ENCODE peak calls at places on chromosomes 4 and X, in seven cellular contexts. B, V, Q, P, J, E and N are unnamed samples.

GRCh38 chr4:173835863-173836262 is 305.8 kb upstream of the HAND2 start:
- DNase-seq in B (no peak), V (no peak), Q (peak), P (peak), J (peak), E (no peak), N (no peak)

GRCh38 chrX:130139474-130140201 is 26.0 kb downstream of the AIFM1 start:
- DNase-seq in B (no peak), V (no peak), Q (no peak), P (no peak), J (no peak), E (no peak), N (no peak)

GRCh38 chr4:53671757-53672156 is 80.5 kb upstream of the LNX1 start:
- DNase-seq in B (no peak), V (no peak), Q (no peak), P (no peak), J (no peak), E (no peak), N (no peak)

GRCh38 chr4:160193787-160194186 is 1090.9 kb downstream of the RAPGEF2 start:
- DNase-seq in B (no peak), V (no peak), Q (no peak), P (no peak), J (no peak), E (no peak), N (no peak)

GRCh38 chr4:3304831-3305609 is 12.2 kb downstream of the RGS12 start:
- DNase-seq in B (no peak), V (no peak), Q (no peak), P (no peak), J (no peak), E (no peak), N (no peak)

GRCh38 chrX:76148753-76149152 is 24.1 kb upstream of the PBDC1 start:
- DNase-seq in B (no peak), V (peak), Q (no peak), P (peak), J (no peak), E (peak), N (no peak)

GRCh38 chr4:91064157-91064853 is 937.1 kb downstream of the CCSER1 start:
- DNase-seq in B (no peak), V (no peak), Q (peak), P (peak), J (no peak), E (no peak), N (no peak)

GRCh38 chr4:26995316-26995715 is 134.7 kb downstream of the STIM2 start:
- DNase-seq in B (no peak), V (no peak), Q (no peak), P (no peak), J (no peak), E (no peak), N (no peak)

GRCh38 chr4:185730849-185731608 is 81.0 kb downstream of the SORBS2 start:
- DNase-seq in B (no peak), V (no peak), Q (no peak), P (no peak), J (no peak), E (no peak), N (no peak)

GRCh38 chrX:47234583-47234982 is 1.8 kb downstream of the USP11 start:
- DNase-seq in B (no peak), V (no peak), Q (no peak), P (no peak), J (no peak), E (no peak), N (no peak)

GRCh38 chrX:123884809-123885408 is 25.1 kb downstream of the XIAP start:
- DNase-seq in B (no peak), V (peak), Q (peak), P (peak), J (no peak), E (no peak), N (no peak)

GRCh38 chrX:78548012-78548411 is 111.1 kb downstream of the RTL3 start:
- DNase-seq in B (no peak), V (no peak), Q (no peak), P (peak), J (peak), E (no peak), N (no peak)

GRCh38 chrX:132119283-132119682 is 8.5 kb downstream of the FRMD7 start:
- DNase-seq in B (no peak), V (no peak), Q (no peak), P (peak), J (no peak), E (no peak), N (no peak)

GRCh38 chrX:10022580-10023245 is 55.6 kb downstream of the CLDN34 start:
- DNase-seq in B (no peak), V (no peak), Q (peak), P (peak), J (no peak), E (no peak), N (no peak)

GRCh38 chr4:154467886-154468285 is 23.7 kb downstream of the DCHS2 start:
- DNase-seq in B (no peak), V (no peak), Q (peak), P (peak), J (no peak), E (no peak), N (no peak)

GRCh38 chr4:11214281-11214680 is 214.4 kb downstream of the HS3ST1 start:
- DNase-seq in B (no peak), V (no peak), Q (no peak), P (no peak), J (no peak), E (no peak), N (no peak)

GRCh38 chr4:73230865-73231517 is 27.6 kb downstream of the ANKRD17 start:
- DNase-seq in B (no peak), V (no peak), Q (no peak), P (no peak), J (no peak), E (no peak), N (no peak)

GRCh38 chrX:153181822-153182221 is 2.7 kb downstream of the MAGEA1 start:
- DNase-seq in B (no peak), V (no peak), Q (no peak), P (no peak), J (no peak), E (no peak), N (no peak)